ENCODE peak calls at places on chromosomes 11 and 22, in five cellular contexts. One of them, this sample, is unnamed.
A peak's percentile ranks its signal among the peaks of the same experiment; 100 is the strongest.

GRCh38 chr11:60795291-60795690 is 10.2 kb downstream of the MS4A10 start:
- DNase-seq in ovary: no peak
- DNase-seq in WTC11: no peak
- DNase-seq in mammary epithelial cell: no peak
- DNase-seq in T-helper 1 cell: no peak
- DNase-seq in this sample: no peak

GRCh38 chr11:11577932-11578331 is 43.9 kb downstream of the GALNT18 start:
- DNase-seq in ovary: no peak
- DNase-seq in WTC11: no peak
- DNase-seq in mammary epithelial cell: no peak
- DNase-seq in T-helper 1 cell: no peak
- DNase-seq in this sample: no peak

GRCh38 chr11:61873588-61874459 is 17.5 kb downstream of the FADS3 start:
- DNase-seq in ovary: no peak
- DNase-seq in WTC11: no peak
- DNase-seq in mammary epithelial cell: no peak
- DNase-seq in T-helper 1 cell: no peak
- DNase-seq in this sample: no peak

GRCh38 chr11:129950319-129951034 is 52.2 kb downstream of the PRDM10 start:
- DNase-seq in ovary: peak; percentile 16
- DNase-seq in WTC11: no peak
- DNase-seq in mammary epithelial cell: peak; percentile 69
- DNase-seq in T-helper 1 cell: no peak
- DNase-seq in this sample: no peak

GRCh38 chr11:80532633-80533232 is 1091.9 kb upstream of the TENM4 start:
- DNase-seq in ovary: no peak
- DNase-seq in WTC11: no peak
- DNase-seq in mammary epithelial cell: no peak
- DNase-seq in T-helper 1 cell: no peak
- DNase-seq in this sample: no peak

GRCh38 chr22:50018608-50019291 is 6.2 kb upstream of the IL17REL start:
- DNase-seq in ovary: no peak
- DNase-seq in WTC11: no peak
- DNase-seq in mammary epithelial cell: no peak
- DNase-seq in T-helper 1 cell: no peak
- DNase-seq in this sample: no peak

GRCh38 chr22:50305658-50306566 is 1.5 kb downstream of the PLXNB2 start:
- DNase-seq in ovary: peak; percentile 89
- DNase-seq in WTC11: no peak
- DNase-seq in mammary epithelial cell: peak; percentile 97
- DNase-seq in T-helper 1 cell: no peak
- DNase-seq in this sample: peak; percentile 67

GRCh38 chr11:73480677-73481076 is 104.5 kb downstream of the RELT start:
- DNase-seq in ovary: no peak
- DNase-seq in WTC11: no peak
- DNase-seq in mammary epithelial cell: peak; percentile 9
- DNase-seq in T-helper 1 cell: no peak
- DNase-seq in this sample: no peak

GRCh38 chr11:869399-870126 is 26.9 kb downstream of the TSPAN4 start:
- DNase-seq in ovary: no peak
- DNase-seq in WTC11: no peak
- DNase-seq in mammary epithelial cell: no peak
- DNase-seq in T-helper 1 cell: no peak
- DNase-seq in this sample: no peak

GRCh38 chr22:19890502-19891349 is 36.1 kb upstream of the GNB1L start:
- DNase-seq in ovary: no peak
- DNase-seq in WTC11: no peak
- DNase-seq in mammary epithelial cell: no peak
- DNase-seq in T-helper 1 cell: no peak
- DNase-seq in this sample: no peak

GRCh38 chr11:36454991-36455611 is 55.0 kb downstream of the TRAF6 start:
- DNase-seq in ovary: peak; percentile 46
- DNase-seq in WTC11: peak; percentile 21
- DNase-seq in mammary epithelial cell: no peak
- DNase-seq in T-helper 1 cell: no peak
- DNase-seq in this sample: no peak

GRCh38 chr11:32888805-32889204 is 3.8 kb upstream of the QSER1 start:
- DNase-seq in ovary: no peak
- DNase-seq in WTC11: no peak
- DNase-seq in mammary epithelial cell: peak; percentile 39
- DNase-seq in T-helper 1 cell: no peak
- DNase-seq in this sample: no peak

GRCh38 chr11:108319541-108320145 is 96.8 kb downstream of the ATM start:
- DNase-seq in ovary: no peak
- DNase-seq in WTC11: no peak
- DNase-seq in mammary epithelial cell: peak; percentile 60
- DNase-seq in T-helper 1 cell: no peak
- DNase-seq in this sample: no peak

GRCh38 chr22:39997939-39998726 is 3.4 kb downstream of the FAM83F start:
- DNase-seq in ovary: peak; percentile 20
- DNase-seq in WTC11: peak; percentile 64
- DNase-seq in mammary epithelial cell: peak; percentile 93
- DNase-seq in T-helper 1 cell: no peak
- DNase-seq in this sample: peak; percentile 81

GRCh38 chr11:96279421-96280290 is 63.3 kb downstream of the MAML2 start:
- DNase-seq in ovary: no peak
- DNase-seq in WTC11: no peak
- DNase-seq in mammary epithelial cell: peak; percentile 92
- DNase-seq in T-helper 1 cell: no peak
- DNase-seq in this sample: no peak

GRCh38 chr11:85827768-85828639 is 17.1 kb upstream of the SYTL2 start:
- DNase-seq in ovary: no peak
- DNase-seq in WTC11: no peak
- DNase-seq in mammary epithelial cell: peak; percentile 83
- DNase-seq in T-helper 1 cell: no peak
- DNase-seq in this sample: no peak

This sample was measured in BE2C.